ENCODE peak calls at places on chromosomes 16 and 17, in eight cellular contexts. F is HuH-7.5; J is psoas muscle; E is foreskin fibroblast; Q is body of pancreas; M is HepG2; X is skeletal muscle cell; Z is activated CD4-positive, alpha-beta T cell treated with anti-CD3 and anti-CD28 coated beads, Interleukin-2, amount 50 U/mL, for 1 hour. L is an unnamed sample.
A peak's percentile ranks its signal among the peaks of the same experiment; 100 is the strongest.

GRCh38 chr17:80990921-80991644 is 558 bp upstream of the CHMP6 start:
- DNase-seq in J (no peak), F (peak; percentile 48), Q (no peak), Z (no peak), X (no peak), E (no peak), M (peak; percentile 82), L (no peak)

GRCh38 chr17:8954339-8954738 is 11.2 kb downstream of the PIK3R5 start:
- DNase-seq in Z (peak; percentile 74), M (no peak), E (no peak), Q (peak; percentile 23), J (peak; percentile 75), F (no peak), X (no peak), L (no peak)

GRCh38 chr17:49708515-49709161 is 874 bp upstream of the SLC35B1 start:
- DNase-seq in M (no peak), Q (no peak), X (no peak), Z (peak; percentile 10), J (no peak), E (peak; percentile 29), F (no peak), L (no peak)

GRCh38 chr16:24718967-24719521 is 10.4 kb upstream of the TNRC6A start:
- DNase-seq in J (no peak), E (no peak), X (no peak), Q (no peak), F (no peak), M (no peak), Z (no peak), L (no peak)

GRCh38 chr17:47897561-47897960 is 1.5 kb downstream of the SP2 start:
- DNase-seq in Q (no peak), E (no peak), F (no peak), M (no peak), Z (no peak), J (no peak), X (no peak), L (no peak)

GRCh38 chr16:5228369-5228768 is 130.8 kb upstream of the EEF2KMT start:
- DNase-seq in Z (no peak), F (no peak), E (no peak), X (no peak), Q (no peak), J (no peak), M (no peak), L (no peak)

GRCh38 chr16:24499193-24499814 is 40.1 kb upstream of the RBBP6 start:
- DNase-seq in F (peak; percentile 13), X (no peak), J (no peak), Q (peak; percentile 21), M (peak; percentile 21), E (peak; percentile 53), Z (no peak), L (peak; percentile 72)

GRCh38 chr17:4988168-4988567 is 693 bp upstream of the CAMTA2 start:
- DNase-seq in M (no peak), Z (no peak), F (no peak), J (peak; percentile 74), X (no peak), E (peak; percentile 22), Q (no peak), L (no peak)

GRCh38 chr17:19296786-19297778 is 59.9 kb downstream of the EPN2 start:
- DNase-seq in X (no peak), J (no peak), E (no peak), Q (no peak), M (no peak), Z (no peak), F (no peak), L (no peak)

GRCh38 chr17:65453204-65453931 is 108.1 kb downstream of the AXIN2 start:
- DNase-seq in J (no peak), F (no peak), M (peak; percentile 21), Z (no peak), Q (no peak), X (no peak), E (no peak), L (no peak)

GRCh38 chr17:74772071-74772470 is 4.1 kb downstream of the NAT9 start:
- DNase-seq in J (no peak), E (no peak), M (no peak), Q (no peak), F (no peak), Z (no peak), X (no peak), L (no peak)

GRCh38 chr17:76053230-76054111 is 18.8 kb downstream of the SRP68 start:
- DNase-seq in F (no peak), J (no peak), E (peak; percentile 71), Z (no peak), M (no peak), X (peak; percentile 26), Q (no peak), L (no peak)

GRCh38 chr17:28792877-28793666 is 49.3 kb downstream of the TRAF4 start:
- DNase-seq in X (no peak), F (no peak), Q (no peak), J (no peak), E (peak; percentile 4), M (no peak), Z (no peak), L (peak; percentile 16)

GRCh38 chr17:234163-235047 is 53.0 kb upstream of the DOC2B start:
- DNase-seq in F (no peak), M (no peak), J (peak; percentile 45), E (peak; percentile 27), Z (no peak), X (no peak), Q (peak; percentile 3), L (no peak)

GRCh38 chr16:26688105-26688504 is 378.6 kb upstream of the C16orf82 start:
- DNase-seq in M (no peak), J (no peak), E (no peak), Z (no peak), F (no peak), X (no peak), Q (no peak), L (no peak)

GRCh38 chr17:13114601-13115024 is 96.8 kb upstream of the ELAC2 start:
- DNase-seq in X (no peak), M (peak; percentile 24), J (no peak), E (peak; percentile 54), Q (peak; percentile 47), Z (peak; percentile 1), F (peak; percentile 49), L (peak; percentile 82)

GRCh38 chr17:43216762-43217613 is 5.3 kb downstream of the TMEM106A start:
- DNase-seq in E (no peak), F (no peak), Z (no peak), Q (no peak), J (no peak), X (no peak), M (peak; percentile 99), L (no peak)